ENCODE peak calls at places on chromosomes 11 and 22, in ten cellular contexts. T is effector memory CD4-positive, alpha-beta T cell; S is lung; N is tibial artery; F is CD4-positive, CD25-positive, alpha-beta regulatory T cell; G is CD4-positive, alpha-beta memory T cell; Q is CD8-positive, alpha-beta T cell; C is MG63; I is CD4-positive, alpha-beta T cell; O is Panc1. Z is an unnamed sample.

GRCh38 chr11:110518809-110519514 is 89.2 kb downstream of the FDX1 start:
- DNase-seq in T (no peak), S (no peak), N (no peak), F (no peak), G (no peak), Q (no peak), C (no peak), I (no peak), O (no peak), Z (no peak)

GRCh38 chr11:64759722-64760719 is at the start of gene PYGM:
- DNase-seq in T (no peak), S (no peak), N (peak; percentile 87), F (no peak), G (peak; percentile 26), Q (no peak), C (no peak), I (peak; percentile 34), O (no peak), Z (peak; percentile 45)

GRCh38 chr22:29816128-29816527 is 21.9 kb downstream of the ASCC2 start:
- DNase-seq in T (no peak), S (no peak), N (peak; percentile 31), F (no peak), G (no peak), Q (no peak), C (peak; percentile 57), I (no peak), O (no peak), Z (peak; percentile 68)

GRCh38 chr11:61973603-61974162 is 6.2 kb upstream of the FTH1 start:
- DNase-seq in T (no peak), S (no peak), N (peak; percentile 49), F (no peak), G (no peak), Q (no peak), C (no peak), I (no peak), O (no peak), Z (no peak)

GRCh38 chr11:77086521-77087472 is 15.8 kb upstream of the OMP start:
- DNase-seq in T (no peak), S (no peak), N (no peak), F (no peak), G (no peak), Q (no peak), C (no peak), I (no peak), O (no peak), Z (peak; percentile 25)

GRCh38 chr22:48694296-48694883 is 1133.3 kb downstream of the BRD1 start:
- DNase-seq in T (no peak), S (no peak), N (no peak), F (no peak), G (no peak), Q (no peak), C (no peak), I (no peak), O (no peak), Z (no peak)

GRCh38 chr11:2190670-2191471 is 19.3 kb upstream of the TH start:
- DNase-seq in T (no peak), S (no peak), N (no peak), F (no peak), G (no peak), Q (no peak), C (no peak), I (no peak), O (no peak), Z (no peak)

GRCh38 chr11:110712643-110713468 is 619 bp upstream of the ARHGAP20 start:
- DNase-seq in T (no peak), S (peak; percentile 32), N (peak; percentile 37), F (no peak), G (no peak), Q (no peak), C (no peak), I (no peak), O (no peak), Z (peak; percentile 53)

GRCh38 chr11:123357990-123358827 is 71.9 kb upstream of the GRAMD1B start:
- DNase-seq in T (no peak), S (no peak), N (no peak), F (no peak), G (peak; percentile 33), Q (no peak), C (peak; percentile 6), I (no peak), O (no peak), Z (peak; percentile 41)

GRCh38 chr11:69819541-69820070 is 390 bp upstream of the FGF3 start:
- DNase-seq in T (no peak), S (no peak), N (no peak), F (no peak), G (no peak), Q (no peak), C (no peak), I (no peak), O (no peak), Z (no peak)
- H3K27me3 ChIP-seq in T (peaks cover 13% of the 10 kb centered on the region), S (peaks cover 49% of the 10 kb centered on the region), N (peaks cover 94% of the 10 kb centered on the region), F (no peaks in the 10 kb centered on the region), G (peaks cover 7% of the 10 kb centered on the region), Q (no peaks in the 10 kb centered on the region), C (peaks cover 44% of the 10 kb centered on the region), I (peaks cover 48% of the 10 kb centered on the region), O (peaks cover 20% of the 10 kb centered on the region), Z (peaks cover 58% of the 10 kb centered on the region)

DNA sequence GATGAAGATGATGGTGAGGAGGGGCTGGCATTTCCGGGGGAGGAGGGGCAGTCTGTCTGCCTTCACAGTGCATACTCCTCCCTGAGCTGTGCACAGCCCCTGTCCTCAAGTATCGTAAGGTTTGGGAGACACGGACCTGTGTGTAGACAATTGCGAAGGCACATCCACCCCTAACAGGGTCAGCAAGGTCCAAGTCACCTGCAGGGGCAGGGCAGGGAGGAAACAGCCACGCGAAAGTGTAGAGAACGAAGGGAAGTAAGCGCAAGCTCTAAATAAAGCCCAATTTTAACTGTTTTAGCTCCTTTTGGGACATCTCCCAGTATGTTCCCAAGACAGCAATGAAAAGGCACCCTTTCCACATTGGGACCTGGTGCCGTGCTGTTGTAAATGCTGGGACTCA is 448.2 kb downstream of the TBC1D22A start:
- DNase-seq in T (no peak), S (peak; percentile 16), N (no peak), F (no peak), G (no peak), Q (no peak), C (no peak), I (peak; percentile 26), O (no peak), Z (peak; percentile 28)
- H3K9me3 ChIP-seq in T (no peaks in the 10 kb centered on the region), S (no peaks in the 10 kb centered on the region), N (no peaks in the 10 kb centered on the region), F (no peaks in the 10 kb centered on the region), G (no peaks in the 10 kb centered on the region), Q (no peaks in the 10 kb centered on the region), C (no peaks in the 10 kb centered on the region), I (no peaks in the 10 kb centered on the region), O (no peaks in the 10 kb centered on the region), Z (no peaks in the 10 kb centered on the region)

GRCh38 chr22:23353696-23354095 is 173.4 kb downstream of the BCR start:
- DNase-seq in T (no peak), S (no peak), N (no peak), F (no peak), G (no peak), Q (no peak), C (no peak), I (no peak), O (no peak), Z (no peak)
- H3K27me3 ChIP-seq in T (no peaks in the 10 kb centered on the region), S (no peaks in the 10 kb centered on the region), N (peaks cover 4% of the 10 kb centered on the region), F (peaks cover 5% of the 10 kb centered on the region), G (no peaks in the 10 kb centered on the region), Q (no peaks in the 10 kb centered on the region), C (peaks cover 7% of the 10 kb centered on the region), I (peaks cover 4% of the 10 kb centered on the region), O (no peaks in the 10 kb centered on the region), Z (no peaks in the 10 kb centered on the region)

GRCh38 chr11:74860743-74861142 is 88.1 kb downstream of the XRRA1 start:
- DNase-seq in T (no peak), S (no peak), N (no peak), F (no peak), G (no peak), Q (no peak), C (no peak), I (no peak), O (no peak), Z (no peak)

GRCh38 chr11:74866557-74866956 is 82.3 kb downstream of the XRRA1 start:
- DNase-seq in T (no peak), S (no peak), N (no peak), F (no peak), G (no peak), Q (no peak), C (no peak), I (no peak), O (no peak), Z (no peak)

GRCh38 chr11:74863410-74863809 is 85.5 kb downstream of the XRRA1 start:
- DNase-seq in T (no peak), S (no peak), N (no peak), F (no peak), G (no peak), Q (no peak), C (no peak), I (no peak), O (no peak), Z (no peak)
- H3K9me3 ChIP-seq in T (peaks cover 26% of the 10 kb centered on the region), S (peaks cover 17% of the 10 kb centered on the region), N (peaks cover 7% of the 10 kb centered on the region), F (peaks cover 33% of the 10 kb centered on the region), G (no peaks in the 10 kb centered on the region), Q (peaks cover 12% of the 10 kb centered on the region), C (peaks cover 24% of the 10 kb centered on the region), I (peaks cover 50% of the 10 kb centered on the region), O (peaks cover 26% of the 10 kb centered on the region), Z (no peaks in the 10 kb centered on the region)

GRCh38 chr11:118155781-118156530 is 3.3 kb upstream of the SCN4B start:
- DNase-seq in T (no peak), S (no peak), N (no peak), F (no peak), G (no peak), Q (no peak), C (no peak), I (no peak), O (no peak), Z (no peak)
- H3K27me3 ChIP-seq in T (peaks cover 40% of the 10 kb centered on the region), S (no peaks in the 10 kb centered on the region), N (peaks cover 94% of the 10 kb centered on the region), F (peaks cover 41% of the 10 kb centered on the region), G (peaks cover 61% of the 10 kb centered on the region), Q (peaks cover 39% of the 10 kb centered on the region), C (peaks cover 14% of the 10 kb centered on the region), I (peaks cover 65% of the 10 kb centered on the region), O (peaks cover 42% of the 10 kb centered on the region), Z (peaks cover 29% of the 10 kb centered on the region)

GRCh38 chr11:55826919-55827318 is at the start of gene OR5L2:
- DNase-seq in T (no peak), S (no peak), N (no peak), F (no peak), G (no peak), Q (no peak), C (no peak), I (no peak), O (no peak), Z (no peak)
- H3K9me3 ChIP-seq in T (no peaks in the 10 kb centered on the region), S (no peaks in the 10 kb centered on the region), N (no peaks in the 10 kb centered on the region), F (no peaks in the 10 kb centered on the region), G (no peaks in the 10 kb centered on the region), Q (no peaks in the 10 kb centered on the region), C (no peaks in the 10 kb centered on the region), I (peaks cover 6% of the 10 kb centered on the region), O (no peaks in the 10 kb centered on the region), Z (no peaks in the 10 kb centered on the region)

GRCh38 chr11:120243221-120243620 is 3.3 kb downstream of the POU2F3 start:
- DNase-seq in T (no peak), S (no peak), N (no peak), F (no peak), G (no peak), Q (no peak), C (no peak), I (no peak), O (no peak), Z (no peak)
- H3K27me3 ChIP-seq in T (peaks cover 5% of the 10 kb centered on the region), S (no peaks in the 10 kb centered on the region), N (peaks cover 68% of the 10 kb centered on the region), F (peaks cover 15% of the 10 kb centered on the region), G (peaks cover 7% of the 10 kb centered on the region), Q (peaks cover 13% of the 10 kb centered on the region), C (no peaks in the 10 kb centered on the region), I (peaks cover 43% of the 10 kb centered on the region), O (peaks cover 41% of the 10 kb centered on the region), Z (peaks cover 34% of the 10 kb centered on the region)